ENCODE peak calls at places on chromosomes 3 and 15, in four cellular contexts. D is heart right ventricle, N is psoas muscle, L is right lobe of liver. P is an unnamed sample.

GRCh38 chr3:126618021-126618420 is 36.9 kb downstream of the TXNRD3 start:
- DNase-seq in D (no peak), N (no peak), L (no peak), P (no peak)

GRCh38 chr15:73957276-73957675 is 31.0 kb downstream of the LOXL1 start:
- DNase-seq in D (no peak), N (no peak), L (no peak), P (no peak)

GRCh38 chr3:152056481-152056880 is 183.0 kb downstream of the SUCNR1 start:
- DNase-seq in D (no peak), N (no peak), L (no peak), P (no peak)

GRCh38 chr3:195064300-195064931 is 206.5 kb downstream of the XXYLT1 start:
- DNase-seq in D (no peak), N (no peak), L (peak), P (no peak)

GRCh38 chr15:65805019-65805738 is 13.1 kb upstream of the DENND4A start:
- DNase-seq in D (no peak), N (no peak), L (no peak), P (no peak)

GRCh38 chr3:188123170-188123920 is 30.6 kb upstream of the LPP start:
- DNase-seq in D (no peak), N (no peak), L (no peak), P (no peak)

GRCh38 chr15:69996842-69997478 is 100.8 kb downstream of the TLE3 start:
- DNase-seq in D (no peak), N (no peak), L (peak), P (no peak)

GRCh38 chr3:163058190-163058854 is 1561.7 kb downstream of the OTOL1 start:
- DNase-seq in D (peak), N (peak), L (no peak), P (no peak)

GRCh38 chr15:52295421-52295991 is at the start of gene MYO5C:
- DNase-seq in D (peak), N (peak), L (peak), P (peak)

GRCh38 chr3:196969001-196969659 is 497 bp upstream of the PIGZ start:
- DNase-seq in D (peak), N (peak), L (peak), P (no peak)

GRCh38 chr3:137845161-137845560 is 81.0 kb downstream of the SOX14 start:
- DNase-seq in D (no peak), N (no peak), L (no peak), P (no peak)

GRCh38 chr3:107387555-107387954 is 10.3 kb downstream of the CCDC54 start:
- DNase-seq in D (no peak), N (no peak), L (no peak), P (no peak)

GRCh38 chr15:67134577-67135492 is 69.4 kb downstream of the SMAD3 start:
- DNase-seq in D (no peak), N (no peak), L (no peak), P (no peak)

GRCh38 chr15:98062869-98063268 is 102.4 kb downstream of the ARRDC4 start:
- DNase-seq in D (no peak), N (no peak), L (no peak), P (no peak)

GRCh38 chr3:37542772-37543449 is 318.8 kb upstream of the CTDSPL start:
- DNase-seq in D (no peak), N (no peak), L (no peak), P (no peak)

GRCh38 chr3:50890688-50891344 is 216.1 kb downstream of the DOCK3 start:
- DNase-seq in D (no peak), N (no peak), L (no peak), P (no peak)

GRCh38 chr3:72145506-72146380 is 360.8 kb upstream of the PROK2 start:
- DNase-seq in D (no peak), N (no peak), L (no peak), P (peak)

GRCh38 chr3:53813229-53813628 is 33.0 kb downstream of the CHDH start:
- DNase-seq in D (no peak), N (no peak), L (no peak), P (no peak)

GRCh38 chr15:40182358-40183029 is 21.6 kb downstream of the BUB1B start:
- DNase-seq in D (no peak), N (no peak), L (no peak), P (no peak)

GRCh38 chr3:139300416-139300815 is 43.4 kb upstream of the MRPS22 start:
- DNase-seq in D (no peak), N (no peak), L (no peak), P (no peak)

GRCh38 chr3:24604215-24604614 is 109.6 kb upstream of the THRB start:
- DNase-seq in D (no peak), N (no peak), L (no peak), P (no peak)

GRCh38 chr3:16028604-16029003 is 145.9 kb upstream of the GALNT15 start:
- DNase-seq in D (no peak), N (no peak), L (no peak), P (no peak)

GRCh38 chr3:137583256-137583655 is 180.9 kb upstream of the SOX14 start:
- DNase-seq in D (no peak), N (no peak), L (no peak), P (no peak)

GRCh38 chr15:73993211-73993994 is 1.1 kb upstream of the PML start:
- DNase-seq in D (no peak), N (no peak), L (no peak), P (no peak)

GRCh38 chr15:79562538-79563298 is 130.6 kb downstream of the MINAR1 start:
- DNase-seq in D (no peak), N (no peak), L (no peak), P (no peak)

GRCh38 chr3:54121404-54122045 is 827 bp upstream of the CACNA2D3 start:
- DNase-seq in D (peak), N (no peak), L (no peak), P (no peak)

GRCh38 chr15:87212041-87212440 is 1044.5 kb downstream of the NTRK3 start:
- DNase-seq in D (no peak), N (no peak), L (no peak), P (no peak)

GRCh38 chr3:125129512-125129962 is 73.7 kb upstream of the HEG1 start:
- DNase-seq in D (no peak), N (peak), L (no peak), P (no peak)

GRCh38 chr3:105827101-105827634 is 41.6 kb downstream of the CBLB start:
- DNase-seq in D (no peak), N (no peak), L (no peak), P (no peak)

GRCh38 chr15:90885432-90886290 is 1.4 kb downstream of the FES start:
- DNase-seq in D (peak), N (peak), L (peak), P (peak)

GRCh38 chr3:16249336-16249735 is 15.4 kb downstream of the DPH3 start:
- DNase-seq in D (no peak), N (no peak), L (no peak), P (no peak)

GRCh38 chr3:78825118-78825857 is 942.5 kb downstream of the ROBO1 start:
- DNase-seq in D (no peak), N (no peak), L (no peak), P (no peak)

GRCh38 chr3:67654832-67655152 is 380 bp upstream of the SUCLG2 start:
- DNase-seq in D (no peak), N (no peak), L (no peak), P (no peak)

GRCh38 chr15:35909414-35909813 is 363.4 kb upstream of the DPH6 start:
- DNase-seq in D (no peak), N (no peak), L (no peak), P (no peak)

GRCh38 chr3:172305552-172305951 is 142.7 kb downstream of the GHSR start:
- DNase-seq in D (no peak), N (no peak), L (no peak), P (no peak)

GRCh38 chr3:174862101-174862500 is 3.0 kb downstream of the NAALADL2 start:
- DNase-seq in D (no peak), N (no peak), L (no peak), P (no peak)

GRCh38 chr3:153127788-153128187 is 34.2 kb upstream of the RAP2B start:
- DNase-seq in D (no peak), N (no peak), L (no peak), P (no peak)

DNA sequence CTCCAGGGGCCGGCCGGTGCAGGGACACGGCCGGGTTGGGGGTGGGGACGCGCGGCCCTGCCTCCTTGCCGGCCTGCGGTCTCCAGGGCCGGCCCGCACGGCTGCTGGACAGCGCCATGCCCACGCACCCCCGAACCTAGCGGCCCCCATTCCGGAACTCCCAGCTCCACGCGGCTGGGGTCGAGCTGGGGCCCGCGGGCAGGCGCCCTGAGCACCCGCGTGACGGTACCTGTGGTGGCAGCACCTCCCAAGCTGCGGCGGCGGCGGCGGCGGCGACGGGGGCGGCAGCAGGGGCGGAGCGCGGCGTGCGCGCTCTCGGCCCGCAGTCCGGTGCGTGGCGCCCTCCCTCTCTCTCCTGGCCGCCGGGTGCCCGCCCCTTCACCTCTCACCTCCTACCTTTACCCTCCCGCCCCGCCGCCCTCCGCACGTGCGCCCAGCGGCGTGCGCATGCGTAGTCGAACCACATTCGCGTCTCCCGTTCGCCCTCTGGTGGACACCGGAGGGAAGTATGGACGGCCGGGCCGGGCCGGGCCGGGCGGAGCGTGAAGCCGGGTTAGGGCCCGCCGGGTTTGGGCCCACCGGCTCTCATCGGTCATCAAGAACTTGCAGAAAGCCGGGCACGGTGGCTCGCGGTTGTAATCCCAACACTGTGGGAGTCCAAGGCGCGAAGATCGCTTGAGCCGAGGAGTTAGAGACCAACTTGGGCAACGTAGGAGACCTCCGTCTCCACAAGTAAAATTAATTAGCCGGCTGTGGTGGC is at the start of gene SCAP:
- DNase-seq in D (peak), N (peak), L (peak), P (peak)
- H3K27ac ChIP-seq in D (peak), N (peak), L (peak), P (peak)

GRCh38 chr3:191343115-191343514 is 12.8 kb upstream of the UTS2B start:
- DNase-seq in D (no peak), N (no peak), L (no peak), P (no peak)
- H3K27ac ChIP-seq in D (no peak), N (no peak), L (no peak), P (no peak)

GRCh38 chr3:150370129-150370602 is 37.9 kb upstream of the TSC22D2 start:
- DNase-seq in D (no peak), N (peak), L (no peak), P (peak)
- H3K27ac ChIP-seq in D (peak), N (peak), L (peak), P (peak)

GRCh38 chr3:48434591-48435222 is 4.8 kb upstream of the PLXNB1 start:
- DNase-seq in D (no peak), N (no peak), L (no peak), P (no peak)
- H3K27ac ChIP-seq in D (no peak), N (no peak), L (no peak), P (peak)

DNA sequence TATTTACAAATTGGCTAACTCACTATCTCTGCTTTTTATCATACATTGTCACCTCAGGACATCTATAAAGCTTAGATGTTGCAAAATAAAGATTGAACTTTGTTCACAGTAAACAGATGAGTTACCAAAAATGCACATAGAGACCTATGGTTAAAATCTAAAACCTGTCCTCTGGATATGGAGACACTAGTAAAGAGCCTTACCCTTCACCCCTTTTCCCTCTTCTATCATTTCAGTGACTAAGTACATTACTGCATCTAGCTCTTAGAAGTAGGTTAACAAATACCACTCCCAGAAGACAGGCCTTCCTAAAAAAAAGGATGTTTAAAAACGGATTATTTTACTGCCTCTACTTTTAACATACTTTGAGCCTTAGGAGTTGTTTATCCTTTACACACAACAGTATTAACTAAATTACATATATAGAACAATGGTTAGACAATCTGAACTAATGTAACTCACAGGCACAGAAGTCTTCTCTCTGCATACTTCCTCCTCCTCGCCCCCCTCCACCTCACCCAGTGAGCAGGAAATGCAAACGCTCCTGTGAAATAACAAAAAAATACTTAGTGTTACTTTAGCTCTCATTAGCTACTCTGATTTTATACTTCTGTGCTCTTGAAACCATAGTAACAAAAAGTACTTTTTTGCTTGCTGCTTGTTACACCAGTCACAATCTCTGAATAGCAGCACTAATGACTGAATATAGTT is 23.3 kb downstream of the IREB2 start:
- DNase-seq in D (no peak), N (no peak), L (no peak), P (no peak)
- H3K27ac ChIP-seq in D (no peak), N (no peak), L (no peak), P (no peak)

GRCh38 chr3:178054505-178054904 is 481.7 kb upstream of the KCNMB2 start:
- DNase-seq in D (no peak), N (no peak), L (no peak), P (no peak)
- H3K27ac ChIP-seq in D (no peak), N (no peak), L (no peak), P (no peak)

GRCh38 chr15:24919446-24919845 is 35.3 kb upstream of the SNRPN start:
- DNase-seq in D (no peak), N (no peak), L (no peak), P (no peak)

GRCh38 chr15:24916305-24917009 is 38.3 kb upstream of the SNRPN start:
- DNase-seq in D (no peak), N (no peak), L (no peak), P (no peak)

GRCh38 chr15:24917431-24917830 is 37.4 kb upstream of the SNRPN start:
- DNase-seq in D (no peak), N (no peak), L (no peak), P (no peak)
- H3K27ac ChIP-seq in D (no peak), N (no peak), L (no peak), P (no peak)

DNA sequence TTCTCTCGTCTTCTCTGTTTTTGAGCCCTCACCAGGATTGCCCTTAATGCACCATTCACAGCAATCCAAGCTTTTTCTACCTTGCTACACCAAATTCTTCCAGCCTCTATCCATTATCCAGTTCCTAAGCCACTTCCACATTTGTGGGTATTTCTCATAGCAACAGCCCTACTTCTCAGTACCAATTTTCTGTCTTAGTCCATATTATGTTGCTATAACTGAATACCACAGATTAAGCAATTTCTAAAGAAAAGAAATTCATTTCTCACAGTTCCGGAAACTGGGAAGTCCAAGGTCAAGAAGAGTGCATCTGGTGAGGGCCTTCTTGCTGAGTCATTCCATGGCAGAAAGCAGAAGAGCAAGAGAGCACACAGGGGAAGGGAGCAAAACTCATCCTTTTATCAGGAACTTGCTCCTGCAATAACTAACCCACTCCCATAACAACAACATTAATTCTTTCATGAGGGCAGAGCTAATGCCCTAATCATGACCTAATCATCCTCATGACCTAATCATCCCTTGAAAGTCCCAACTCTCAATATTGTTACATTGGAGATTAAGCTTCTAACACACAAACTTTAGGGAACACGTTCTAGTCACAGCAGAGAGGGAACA is 9.7 kb upstream of the EIF1B start:
- DNase-seq in D (no peak), N (no peak), L (no peak), P (no peak)
- H3K27ac ChIP-seq in D (peak), N (no peak), L (no peak), P (no peak)

GRCh38 chr3:18744472-18744871 is 319.3 kb upstream of the SATB1 start:
- DNase-seq in D (no peak), N (no peak), L (no peak), P (no peak)

GRCh38 chr3:18747383-18747782 is 322.2 kb upstream of the SATB1 start:
- DNase-seq in D (no peak), N (no peak), L (no peak), P (no peak)

GRCh38 chr3:18745472-18745871 is 320.3 kb upstream of the SATB1 start:
- DNase-seq in D (no peak), N (no peak), L (no peak), P (no peak)

GRCh38 chr3:18740631-18741583 is 315.8 kb upstream of the SATB1 start:
- DNase-seq in D (no peak), N (no peak), L (no peak), P (no peak)

DNA sequence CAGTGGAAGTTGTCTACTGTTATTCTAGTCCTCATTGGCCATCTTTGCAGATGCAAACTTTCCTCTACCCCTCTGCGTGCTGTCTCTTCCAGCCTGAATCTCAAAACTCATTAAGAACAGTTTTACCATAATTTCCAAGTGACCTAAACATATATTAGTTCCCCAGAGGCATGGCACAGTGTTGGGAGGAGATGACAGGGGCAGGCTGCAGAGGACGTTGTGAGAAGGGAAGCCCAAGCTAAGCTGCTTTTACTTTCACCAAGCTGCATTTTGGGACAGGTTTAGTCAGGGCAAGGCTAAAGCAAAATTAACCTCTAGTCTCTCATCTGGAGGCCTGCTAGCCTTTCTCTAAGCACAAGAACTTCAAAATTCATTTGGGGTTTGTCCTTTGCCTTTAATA is 318.6 kb upstream of the SATB1 start:
- DNase-seq in D (no peak), N (no peak), L (no peak), P (no peak)
- H3K27ac ChIP-seq in D (no peak), N (no peak), L (no peak), P (no peak)

DNA sequence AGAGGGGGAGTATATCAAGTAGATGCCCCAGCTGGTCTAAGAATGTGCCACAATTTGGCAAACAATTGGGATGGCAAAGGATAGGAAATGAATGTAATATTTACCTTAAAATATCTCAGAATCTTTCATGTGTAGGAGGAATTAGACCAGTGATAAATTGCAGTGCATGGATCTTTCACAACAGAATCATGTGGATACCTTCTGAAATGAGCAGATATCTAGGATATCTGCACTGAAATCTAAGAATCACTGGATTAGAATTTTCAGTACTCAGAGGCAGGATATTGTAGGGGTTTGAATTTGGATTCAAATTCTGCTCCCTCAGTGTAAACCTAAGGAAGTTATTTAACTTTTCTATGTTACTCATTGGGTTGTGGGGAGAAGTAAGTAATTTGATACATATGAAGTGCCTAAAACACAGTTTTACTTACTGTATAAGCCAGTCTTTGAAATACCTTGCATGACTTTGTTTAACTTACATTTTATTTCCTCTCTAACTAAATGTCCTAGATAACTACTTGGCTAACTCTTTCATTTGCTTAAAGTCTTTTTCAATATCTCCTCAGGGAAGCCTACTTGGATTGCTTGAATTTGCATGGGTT is 8.8 kb downstream of the IL1RAP start:
- DNase-seq in D (no peak), N (no peak), L (no peak), P (no peak)
- H3K27ac ChIP-seq in D (no peak), N (no peak), L (no peak), P (no peak)

P was measured in caudate nucleus.